ENCODE peak calls at places on chromosome 2, in six cellular contexts. One of them, this sample, is unnamed. For H3K4me1, the result is how much of the 10 kb centered on the place peaks cover.

GRCh38 chr2:187566712-187567111 is 12.5 kb upstream of the TFPI start:
- DNase-seq in BE2C: no peak
- DNase-seq in cardiac muscle cell: no peak
- DNase-seq in heart right ventricle: no peak
- DNase-seq in SK-N-SH: no peak
- DNase-seq in psoas muscle: no peak
- DNase-seq in this sample: no peak

GRCh38 chr2:73227086-73227485 is 6.0 kb downstream of the PRADC1 start:
- DNase-seq in SK-N-SH: no peak
- DNase-seq in BE2C: no peak
- DNase-seq in cardiac muscle cell: no peak
- DNase-seq in psoas muscle: no peak
- DNase-seq in heart right ventricle: no peak
- DNase-seq in this sample: no peak

GRCh38 chr2:128365217-128365905 is 46.7 kb upstream of the HS6ST1 start:
- DNase-seq in heart right ventricle: no peak
- DNase-seq in SK-N-SH: no peak
- DNase-seq in cardiac muscle cell: no peak
- DNase-seq in psoas muscle: no peak
- DNase-seq in BE2C: no peak
- DNase-seq in this sample: no peak

GRCh38 chr2:42840141-42840540 is 47.8 kb upstream of the HAAO start:
- DNase-seq in heart right ventricle: no peak
- DNase-seq in cardiac muscle cell: no peak
- DNase-seq in SK-N-SH: no peak
- DNase-seq in BE2C: no peak
- DNase-seq in psoas muscle: no peak
- DNase-seq in this sample: no peak

GRCh38 chr2:238929242-238930081 is 81.6 kb downstream of the TWIST2 start:
- DNase-seq in heart right ventricle: peak
- DNase-seq in cardiac muscle cell: no peak
- DNase-seq in SK-N-SH: no peak
- DNase-seq in psoas muscle: peak
- DNase-seq in BE2C: no peak
- DNase-seq in this sample: no peak

GRCh38 chr2:230932556-230933511 is 7.8 kb upstream of the GPR55 start:
- DNase-seq in cardiac muscle cell: no peak
- DNase-seq in heart right ventricle: peak
- DNase-seq in SK-N-SH: no peak
- DNase-seq in psoas muscle: peak
- DNase-seq in BE2C: no peak
- DNase-seq in this sample: peak

GRCh38 chr2:8456149-8457091 is 225.4 kb upstream of the ID2 start:
- DNase-seq in cardiac muscle cell: no peak
- DNase-seq in SK-N-SH: no peak
- DNase-seq in heart right ventricle: no peak
- DNase-seq in psoas muscle: no peak
- DNase-seq in BE2C: no peak
- DNase-seq in this sample: no peak

GRCh38 chr2:127508025-127508620 is 18.2 kb downstream of the IWS1 start:
- DNase-seq in psoas muscle: no peak
- DNase-seq in SK-N-SH: no peak
- DNase-seq in cardiac muscle cell: no peak
- DNase-seq in BE2C: no peak
- DNase-seq in heart right ventricle: no peak
- DNase-seq in this sample: no peak

GRCh38 chr2:85414761-85415498 is 3.6 kb upstream of the SH2D6 start:
- DNase-seq in heart right ventricle: no peak
- DNase-seq in BE2C: no peak
- DNase-seq in cardiac muscle cell: no peak
- DNase-seq in SK-N-SH: no peak
- DNase-seq in psoas muscle: no peak
- DNase-seq in this sample: no peak

GRCh38 chr2:43426305-43427031 is 169.4 kb downstream of the THADA start:
- DNase-seq in heart right ventricle: no peak
- DNase-seq in BE2C: peak
- DNase-seq in SK-N-SH: peak
- DNase-seq in cardiac muscle cell: no peak
- DNase-seq in psoas muscle: peak
- DNase-seq in this sample: peak

GRCh38 chr2:3911891-3912455 is 208.6 kb downstream of the DCDC2C start:
- DNase-seq in cardiac muscle cell: no peak
- DNase-seq in psoas muscle: no peak
- DNase-seq in BE2C: no peak
- DNase-seq in SK-N-SH: no peak
- DNase-seq in heart right ventricle: no peak
- DNase-seq in this sample: no peak

GRCh38 chr2:73746015-73746876 is 9.1 kb upstream of the TPRKB start:
- DNase-seq in BE2C: no peak
- DNase-seq in psoas muscle: no peak
- DNase-seq in cardiac muscle cell: no peak
- DNase-seq in heart right ventricle: no peak
- DNase-seq in SK-N-SH: no peak
- DNase-seq in this sample: no peak

GRCh38 chr2:134774786-134775641 is 56.2 kb upstream of the TMEM163 start:
- DNase-seq in SK-N-SH: peak
- DNase-seq in heart right ventricle: no peak
- DNase-seq in psoas muscle: no peak
- DNase-seq in BE2C: no peak
- DNase-seq in cardiac muscle cell: no peak
- DNase-seq in this sample: no peak

GRCh38 chr2:200944467-200945394 is 18.7 kb downstream of the ORC2 start:
- DNase-seq in heart right ventricle: no peak
- DNase-seq in SK-N-SH: no peak
- DNase-seq in psoas muscle: no peak
- DNase-seq in BE2C: no peak
- DNase-seq in cardiac muscle cell: no peak
- DNase-seq in this sample: peak

GRCh38 chr2:171630812-171631626 is 56.2 kb upstream of the DYNC1I2 start:
- DNase-seq in psoas muscle: no peak
- DNase-seq in cardiac muscle cell: no peak
- DNase-seq in BE2C: peak
- DNase-seq in SK-N-SH: no peak
- DNase-seq in heart right ventricle: no peak
- DNase-seq in this sample: no peak

GRCh38 chr2:40450066-40450841 is 1.6 kb downstream of the SLC8A1 start:
- DNase-seq in SK-N-SH: peak
- DNase-seq in cardiac muscle cell: peak
- DNase-seq in BE2C: peak
- DNase-seq in psoas muscle: no peak
- DNase-seq in heart right ventricle: peak
- DNase-seq in this sample: peak

GRCh38 chr2:52974127-52974526 is 793.5 kb upstream of the CHAC2 start:
- DNase-seq in heart right ventricle: no peak
- DNase-seq in SK-N-SH: no peak
- DNase-seq in BE2C: no peak
- DNase-seq in psoas muscle: no peak
- DNase-seq in cardiac muscle cell: no peak
- DNase-seq in this sample: no peak
- H3K4me1 ChIP-seq in heart right ventricle: under half
- H3K4me1 ChIP-seq in SK-N-SH: under half
- H3K4me1 ChIP-seq in BE2C: under half
- H3K4me1 ChIP-seq in psoas muscle: under half
- H3K4me1 ChIP-seq in cardiac muscle cell: under half
- H3K4me1 ChIP-seq in this sample: under half

GRCh38 chr2:198053173-198053572 is 248.8 kb downstream of the PLCL1 start:
- DNase-seq in heart right ventricle: no peak
- DNase-seq in BE2C: no peak
- DNase-seq in cardiac muscle cell: no peak
- DNase-seq in psoas muscle: no peak
- DNase-seq in SK-N-SH: no peak
- DNase-seq in this sample: no peak
- H3K4me1 ChIP-seq in heart right ventricle: half or more
- H3K4me1 ChIP-seq in BE2C: under half
- H3K4me1 ChIP-seq in cardiac muscle cell: under half
- H3K4me1 ChIP-seq in psoas muscle: under half
- H3K4me1 ChIP-seq in SK-N-SH: under half
- H3K4me1 ChIP-seq in this sample: under half

DNA sequence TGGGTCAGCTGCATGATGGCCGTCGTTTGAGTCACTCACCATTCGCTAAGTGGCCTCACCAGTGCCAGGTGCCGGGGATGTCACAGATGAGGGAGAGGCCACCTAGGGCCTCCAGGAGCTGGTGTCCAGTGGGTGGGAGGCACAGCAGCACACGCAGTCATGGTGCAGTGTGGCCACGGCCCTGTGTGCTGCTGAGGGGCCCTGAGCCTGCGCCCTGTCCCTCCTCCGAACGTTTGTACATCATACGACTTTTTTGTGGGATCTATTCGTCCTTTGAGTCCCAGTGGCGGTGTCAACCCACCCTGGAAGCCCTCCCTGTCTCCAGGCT is 30.1 kb upstream of the ODC1 start:
- DNase-seq in cardiac muscle cell: no peak
- DNase-seq in SK-N-SH: no peak
- DNase-seq in BE2C: no peak
- DNase-seq in heart right ventricle: no peak
- DNase-seq in psoas muscle: no peak
- DNase-seq in this sample: no peak
- H3K4me1 ChIP-seq in cardiac muscle cell: under half
- H3K4me1 ChIP-seq in SK-N-SH: under half
- H3K4me1 ChIP-seq in BE2C: under half
- H3K4me1 ChIP-seq in heart right ventricle: under half
- H3K4me1 ChIP-seq in psoas muscle: under half
- H3K4me1 ChIP-seq in this sample: under half

DNA sequence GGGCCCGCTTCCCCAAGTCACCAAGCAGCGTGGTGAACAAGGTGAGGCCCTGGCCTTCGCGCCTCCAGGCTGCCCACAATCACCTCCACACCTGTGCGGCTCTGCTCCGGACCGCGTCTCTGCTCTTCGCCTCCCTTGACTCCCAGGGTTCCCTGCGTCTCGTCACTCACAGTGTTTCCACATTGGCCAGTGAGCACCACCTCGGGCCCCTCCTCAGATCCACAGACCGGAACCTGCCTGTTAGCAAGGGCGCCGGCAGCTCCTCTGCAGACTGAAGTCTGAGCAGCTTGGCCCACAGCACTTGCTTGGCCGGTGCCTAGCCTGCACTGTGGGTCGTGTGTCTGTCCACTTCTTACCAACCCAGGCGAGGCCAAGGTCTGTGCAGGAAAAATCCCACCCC is 155.3 kb upstream of the ALKAL2 start:
- DNase-seq in cardiac muscle cell: no peak
- DNase-seq in BE2C: no peak
- DNase-seq in psoas muscle: no peak
- DNase-seq in SK-N-SH: no peak
- DNase-seq in heart right ventricle: no peak
- DNase-seq in this sample: no peak
- H3K4me1 ChIP-seq in cardiac muscle cell: under half
- H3K4me1 ChIP-seq in BE2C: under half
- H3K4me1 ChIP-seq in psoas muscle: under half
- H3K4me1 ChIP-seq in SK-N-SH: under half
- H3K4me1 ChIP-seq in heart right ventricle: under half
- H3K4me1 ChIP-seq in this sample: under half

DNA sequence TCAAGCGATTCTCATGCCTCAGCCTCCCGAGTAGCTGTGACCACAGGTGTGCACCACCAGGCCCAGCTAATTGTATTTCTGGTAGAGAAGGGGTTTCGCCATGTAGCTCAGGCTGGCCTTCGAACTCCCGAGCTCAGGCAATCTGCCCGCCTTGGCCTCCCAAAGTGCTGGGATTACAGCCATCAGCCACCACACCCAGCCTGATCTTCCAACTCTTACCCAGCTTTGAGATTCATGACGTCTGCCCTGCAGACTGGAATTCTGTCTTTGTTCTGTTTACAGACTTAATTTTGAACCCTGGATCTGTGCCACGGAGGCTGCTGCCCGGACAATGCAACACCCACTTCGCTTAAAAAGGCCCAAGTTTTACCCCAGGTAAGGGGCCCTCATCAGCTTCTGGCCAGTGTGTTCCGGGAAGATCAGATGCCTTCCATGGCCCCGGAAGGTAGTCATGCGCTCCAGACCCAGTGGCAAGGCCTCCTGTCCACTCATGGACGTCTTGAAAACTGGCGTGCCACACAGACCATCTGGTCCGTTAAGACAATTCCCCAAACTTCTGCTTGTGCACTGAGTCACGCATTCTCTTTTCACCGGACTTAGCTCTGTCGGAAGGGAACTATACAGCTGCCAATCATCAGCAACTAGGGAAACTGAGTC is 5.5 kb downstream of the PXDN start:
- DNase-seq in psoas muscle: no peak
- DNase-seq in cardiac muscle cell: no peak
- DNase-seq in SK-N-SH: no peak
- DNase-seq in heart right ventricle: peak
- DNase-seq in BE2C: no peak
- DNase-seq in this sample: no peak
- H3K4me1 ChIP-seq in psoas muscle: under half
- H3K4me1 ChIP-seq in cardiac muscle cell: under half
- H3K4me1 ChIP-seq in SK-N-SH: half or more
- H3K4me1 ChIP-seq in heart right ventricle: half or more
- H3K4me1 ChIP-seq in BE2C: under half
- H3K4me1 ChIP-seq in this sample: under half

This sample was measured in SJCRH30.